ENCODE peak calls at places on chromosomes 1 and 21, in seven cellular contexts. T is pancreas; Q is fibroblast of lung; Y is NB4; N is AG10803; L is CD8-positive, alpha-beta T cell; O is epithelial cell of proximal tubule. P is an unnamed sample.

GRCh38 chr21:41043008-41043407 is 125.0 kb upstream of the BACE2 start:
- DNase-seq in L (no peak), O (no peak), N (no peak), Y (peak), Q (no peak), T (no peak), P (no peak)

GRCh38 chr21:38806153-38806941 is 618 bp downstream of the ETS2 start:
- DNase-seq in L (peak), T (peak), Y (peak), N (no peak), Q (peak), O (no peak), P (no peak)

GRCh38 chr1:160187407-160187806 is 3.0 kb upstream of the CASQ1 start:
- DNase-seq in Y (no peak), N (no peak), Q (no peak), O (no peak), T (no peak), L (no peak), P (no peak)

GRCh38 chr1:203871114-203871875 is 9.9 kb downstream of the SNRPE start:
- DNase-seq in N (peak), Q (peak), T (no peak), L (peak), Y (peak), O (no peak), P (no peak)

GRCh38 chr1:222018051-222018450 is 276.2 kb upstream of the DUSP10 start:
- DNase-seq in O (no peak), T (no peak), L (no peak), Q (no peak), Y (no peak), N (no peak), P (no peak)

GRCh38 chr1:25204797-25205441 is 27.4 kb downstream of the SYF2 start:
- DNase-seq in Y (peak), L (peak), T (no peak), O (no peak), N (peak), Q (peak), P (no peak)

GRCh38 chr1:208820600-208821232 is 576.5 kb upstream of the PLXNA2 start:
- DNase-seq in N (no peak), T (no peak), L (no peak), Q (no peak), O (no peak), Y (no peak), P (no peak)

GRCh38 chr1:228975238-228975929 is 240.1 kb downstream of the RHOU start:
- DNase-seq in Q (no peak), N (no peak), T (no peak), L (no peak), Y (no peak), O (no peak), P (no peak)

GRCh38 chr1:99645199-99645598 is 714 bp upstream of the PALMD start:
- DNase-seq in Y (peak), Q (peak), L (no peak), T (no peak), N (peak), O (peak), P (no peak)

GRCh38 chr1:62417351-62417999 is 19.4 kb upstream of the USP1 start:
- DNase-seq in T (no peak), N (no peak), Y (no peak), O (no peak), L (no peak), Q (peak), P (no peak)

GRCh38 chr1:10065344-10065685 is 32.6 kb downstream of the UBE4B start:
- DNase-seq in L (no peak), O (peak), N (no peak), Q (peak), T (no peak), Y (peak), P (no peak)

GRCh38 chr1:235060607-235061470 is 67.8 kb downstream of the TOMM20 start:
- DNase-seq in N (peak), O (no peak), L (no peak), Q (no peak), T (peak), Y (no peak), P (no peak)

GRCh38 chr1:243293941-243294722 is 38.3 kb downstream of the SDCCAG8 start:
- DNase-seq in T (no peak), O (peak), L (no peak), Q (no peak), Y (no peak), N (no peak), P (no peak)

GRCh38 chr1:77834771-77835334 is 53.6 kb upstream of the NEXN start:
- DNase-seq in Q (peak), L (no peak), Y (no peak), O (no peak), N (peak), T (peak), P (no peak)

GRCh38 chr1:35049116-35049515 is 17.4 kb upstream of the ZMYM6 start:
- DNase-seq in Q (peak), N (peak), T (no peak), O (no peak), Y (no peak), L (no peak), P (no peak)

GRCh38 chr1:194028002-194028401 is 841.6 kb upstream of the B3GALT2 start:
- DNase-seq in L (no peak), Q (no peak), T (no peak), Y (no peak), O (peak), N (no peak), P (no peak)

GRCh38 chr1:77832889-77833288 is 53.4 kb downstream of the MIGA1 start:
- DNase-seq in T (no peak), Q (peak), Y (no peak), O (peak), N (peak), L (no peak), P (no peak)

GRCh38 chr1:52348704-52349301 is 17.2 kb downstream of the CC2D1B start:
- DNase-seq in Y (peak), Q (peak), O (no peak), N (peak), L (no peak), T (no peak), P (no peak)

GRCh38 chr1:2972879-2973575 is 48.2 kb upstream of the ACTRT2 start:
- DNase-seq in N (no peak), L (no peak), Q (no peak), O (no peak), T (no peak), Y (no peak), P (no peak)

GRCh38 chr1:229753764-229754553 is 127.9 kb downstream of the URB2 start:
- DNase-seq in O (no peak), Y (no peak), L (no peak), T (peak), Q (no peak), N (no peak), P (no peak)

GRCh38 chr21:38140192-38140905 is 116.4 kb upstream of the KCNJ15 start:
- DNase-seq in L (no peak), N (peak), Q (peak), Y (peak), O (peak), T (peak), P (no peak)

GRCh38 chr1:170370087-170370486 is 161.9 kb upstream of the GORAB start:
- DNase-seq in O (no peak), L (no peak), Y (no peak), Q (no peak), N (no peak), T (no peak), P (no peak)

GRCh38 chr1:53371121-53371666 is 43.3 kb upstream of the LRP8 start:
- DNase-seq in Q (no peak), L (no peak), N (no peak), O (no peak), T (no peak), Y (no peak), P (no peak)

GRCh38 chr1:94925561-94926364 is 1.1 kb downstream of the CNN3 start:
- DNase-seq in L (no peak), N (peak), Q (peak), Y (peak), T (peak), O (no peak), P (no peak)

GRCh38 chr1:31802190-31803150 is 13.4 kb downstream of the SPOCD1 start:
- DNase-seq in O (no peak), Q (no peak), T (no peak), N (peak), Y (no peak), L (no peak), P (no peak)

GRCh38 chr1:163410073-163410522 is 88.3 kb downstream of the NUF2 start:
- DNase-seq in L (peak), T (no peak), N (peak), Y (peak), O (peak), Q (peak), P (peak)

GRCh38 chr1:202023033-202023433 is 12.6 kb downstream of the ELF3 start:
- DNase-seq in T (peak), Y (no peak), O (no peak), N (no peak), L (no peak), Q (no peak), P (no peak)

GRCh38 chr21:29477941-29478340 is 179.2 kb downstream of the BACH1 start:
- DNase-seq in O (no peak), N (peak), Y (peak), L (no peak), Q (peak), T (no peak), P (no peak)

DNA sequence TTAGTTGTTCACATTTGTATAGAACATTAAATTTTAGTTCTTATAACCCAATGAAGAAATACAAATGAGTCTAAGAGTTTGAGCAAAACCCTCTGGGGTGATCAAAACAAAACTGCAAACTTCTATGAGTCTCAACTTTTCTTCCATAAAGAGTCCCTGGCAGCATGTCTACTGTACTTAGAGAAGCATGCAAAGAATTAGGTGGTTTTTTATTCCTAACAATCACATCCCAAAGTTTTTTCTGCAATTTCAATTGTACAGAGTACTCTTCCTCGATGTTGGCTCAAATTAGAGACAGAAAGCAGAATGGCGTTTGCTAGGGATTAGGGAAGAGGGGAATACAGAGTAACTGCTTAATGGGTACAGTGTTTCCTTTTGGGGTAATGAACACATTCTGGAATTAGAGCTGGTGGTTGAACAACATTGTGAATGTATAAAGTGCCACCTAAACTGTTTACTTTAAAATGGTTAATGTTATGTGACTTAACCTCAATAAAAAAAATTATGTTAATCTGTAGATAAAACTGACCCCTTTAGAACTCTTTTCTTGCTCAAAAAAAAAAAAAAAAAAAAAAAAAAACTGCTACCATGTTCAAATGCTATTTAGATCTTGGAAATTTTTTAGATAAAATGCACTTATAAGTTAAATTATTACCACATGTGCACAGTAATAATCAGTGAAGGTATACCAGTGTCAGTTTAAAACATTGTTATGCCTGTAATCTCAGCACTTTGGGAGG is 4.8 kb downstream of the RC3H1 start:
- DNase-seq in Y (no peak), N (peak), O (no peak), T (no peak), L (no peak), Q (peak), P (no peak)
- H3K4me3 ChIP-seq in Y (peak), N (peak), O (no peak), T (no peak), L (no peak), Q (no peak), P (no peak)

GRCh38 chr1:23718482-23718881 is 24.8 kb upstream of the ELOA start:
- DNase-seq in O (no peak), Q (peak), L (no peak), T (no peak), Y (no peak), N (peak), P (no peak)
- TF ChIP-seq CTCF in O (peak), Q (peak), L (no peak), T (peak), Y (peak), N (peak), P (peak)

DNA sequence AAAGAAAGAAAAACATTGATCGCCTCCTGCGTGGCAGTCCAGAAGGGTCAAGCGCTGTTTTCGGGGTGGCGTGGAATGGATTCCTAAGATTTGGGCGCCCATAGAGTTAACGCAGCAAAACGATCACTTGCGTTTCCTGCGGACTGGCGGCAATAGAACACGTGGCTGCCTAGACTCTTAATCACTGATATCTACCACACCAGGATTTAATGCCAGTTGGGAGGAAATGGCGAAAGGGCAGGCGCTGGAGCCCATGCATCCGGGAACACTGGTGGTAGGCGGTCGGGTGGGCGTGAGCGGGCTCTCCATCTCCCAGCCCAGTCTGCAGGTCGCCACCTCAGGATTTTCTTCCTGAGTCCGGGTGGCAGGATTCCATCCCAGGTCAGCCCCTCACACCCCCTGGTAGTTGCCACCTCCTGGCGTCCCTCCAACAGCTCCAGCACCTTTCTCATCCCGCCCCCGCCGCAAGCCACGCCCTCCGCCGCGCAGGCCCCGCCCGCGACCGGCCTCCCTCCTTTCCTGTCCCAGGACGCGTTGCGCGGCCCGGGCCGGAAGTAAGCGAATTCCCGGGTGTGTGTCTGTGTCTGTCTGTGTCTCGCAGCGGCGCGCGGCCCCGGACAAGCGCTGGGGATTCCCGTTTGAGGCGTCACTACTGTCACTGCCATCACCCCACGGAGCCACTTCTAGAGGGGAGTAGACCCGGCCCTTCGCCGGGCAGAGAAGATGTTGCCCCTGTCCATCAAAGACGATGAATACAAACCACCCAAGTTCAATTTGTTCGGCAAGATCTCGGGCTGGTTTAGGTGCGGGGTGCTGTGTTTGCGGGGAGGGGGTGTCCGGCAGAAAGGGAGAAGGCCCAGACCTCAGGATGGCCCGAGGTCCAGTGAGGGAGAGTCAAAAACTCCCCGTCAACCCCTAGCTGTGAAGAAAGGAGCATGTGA is at the start of gene SLC30A7:
- DNase-seq in O (peak), L (peak), Q (peak), Y (peak), T (peak), N (peak), P (peak)
- H3K4me3 ChIP-seq in O (peak), L (peak), Q (peak), Y (peak), T (peak), N (peak), P (peak)

GRCh38 chr1:207218512-207219352 is 102.7 kb upstream of the CD55 start:
- DNase-seq in Y (no peak), N (no peak), Q (peak), O (no peak), T (no peak), L (no peak), P (no peak)

GRCh38 chr1:207217778-207218511 is 103.5 kb upstream of the CD55 start:
- DNase-seq in T (no peak), Q (peak), L (no peak), O (no peak), Y (no peak), N (no peak), P (no peak)

GRCh38 chr1:207223162-207223561 is 98.3 kb upstream of the CD55 start:
- DNase-seq in Q (no peak), O (no peak), N (no peak), L (no peak), T (no peak), Y (no peak), P (no peak)

GRCh38 chr1:207221934-207222351 is 99.5 kb upstream of the CD55 start:
- DNase-seq in N (no peak), L (no peak), O (peak), Q (no peak), Y (no peak), T (no peak), P (no peak)

DNA sequence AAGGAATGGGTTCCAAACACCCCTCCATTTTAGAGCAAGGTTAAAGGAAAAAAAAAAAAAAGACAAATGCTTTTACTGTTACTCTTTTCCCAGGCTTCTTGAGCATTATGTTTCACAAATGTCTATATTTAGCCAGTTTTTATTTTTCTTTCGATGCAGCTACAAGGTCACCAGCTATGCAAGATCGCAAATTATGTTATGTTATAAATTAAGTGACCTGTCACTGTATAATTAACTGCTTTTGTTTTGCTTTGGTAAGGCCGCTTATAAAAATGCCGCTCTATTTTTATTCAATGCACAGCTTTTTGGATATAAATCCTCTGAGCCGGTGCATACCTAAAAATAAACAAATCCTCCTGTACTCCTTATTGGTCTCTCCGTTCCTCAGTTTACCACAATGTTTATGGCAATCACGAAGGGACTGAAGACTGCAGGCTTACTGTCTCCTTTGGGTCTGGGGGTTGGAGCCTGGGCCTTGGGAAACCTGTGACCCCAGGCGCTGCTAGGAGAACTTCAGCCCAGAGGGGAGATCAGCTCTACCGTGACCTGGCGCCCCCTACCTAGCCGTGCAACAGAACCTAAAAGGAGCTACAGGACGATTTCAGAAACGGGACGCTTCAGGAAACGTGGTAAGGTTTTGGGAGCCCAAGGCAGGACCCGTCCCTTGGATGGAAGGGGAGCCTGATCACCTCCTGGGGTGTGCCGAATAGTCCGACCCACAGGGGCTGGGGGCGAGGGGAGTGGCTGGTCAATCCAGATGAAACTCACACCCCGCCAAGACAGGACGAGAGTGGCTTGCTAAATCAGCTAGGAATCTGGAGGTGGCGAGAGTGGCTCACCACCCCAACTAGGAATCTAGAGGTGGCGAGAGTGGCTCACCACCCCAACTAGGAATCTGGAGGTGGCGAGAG is 101.2 kb upstream of the CD55 start:
- DNase-seq in O (no peak), Q (no peak), N (no peak), T (no peak), L (no peak), Y (no peak), P (no peak)
- TF ChIP-seq CTCF in O (no peak), Q (no peak), N (no peak), T (no peak), L (no peak), Y (no peak), P (no peak)